ENCODE peak calls at places on chromosomes 11 and 22, in seven cellular contexts. T is HCT116, W is transverse colon, I is HL-60, O is esophagus muscularis mucosa, D is breast epithelium, L is H1. A is an unnamed sample.

GRCh38 chr11:126079640-126080205 is 17.1 kb upstream of the CDON start:
- DNase-seq in W (no peak), I (no peak), D (no peak), L (no peak), T (no peak), O (no peak), A (no peak)

GRCh38 chr11:110077866-110078325 is 15.3 kb upstream of the ZC3H12C start:
- DNase-seq in O (no peak), D (no peak), W (no peak), T (no peak), L (no peak), I (no peak), A (no peak)

GRCh38 chr11:117070016-117070415 is 28.2 kb downstream of the SIK3 start:
- DNase-seq in O (no peak), T (no peak), D (no peak), I (peak), L (no peak), W (no peak), A (no peak)

GRCh38 chr11:88484873-88485621 is 147.5 kb upstream of the CTSC start:
- DNase-seq in T (peak), O (no peak), D (no peak), W (peak), L (no peak), I (peak), A (no peak)

GRCh38 chr11:76277298-76278175 is 71.2 kb upstream of the WNT11 start:
- DNase-seq in D (no peak), O (no peak), T (no peak), I (no peak), L (no peak), W (no peak), A (no peak)

GRCh38 chr11:26847459-26847858 is 125.6 kb upstream of the SLC5A12 start:
- DNase-seq in T (no peak), D (no peak), O (no peak), I (no peak), L (no peak), W (no peak), A (peak)

GRCh38 chr11:119856681-119857485 is 127.9 kb upstream of the NECTIN1 start:
- DNase-seq in O (no peak), L (no peak), I (no peak), W (no peak), D (no peak), T (no peak), A (no peak)

GRCh38 chr11:69841859-69842698 is 22.9 kb upstream of the FGF3 start:
- DNase-seq in T (peak), I (no peak), W (no peak), O (no peak), L (no peak), D (no peak), A (no peak)

GRCh38 chr11:27241316-27242122 is 121.5 kb downstream of the CCDC34 start:
- DNase-seq in W (no peak), D (no peak), T (no peak), L (no peak), O (no peak), I (no peak), A (no peak)

GRCh38 chr11:69692422-69692821 is 11.4 kb downstream of the FGF19 start:
- DNase-seq in T (no peak), I (no peak), L (no peak), D (no peak), W (no peak), O (no peak), A (no peak)

GRCh38 chr11:132451942-132452601 is 1080.2 kb downstream of the OPCML start:
- DNase-seq in T (no peak), I (no peak), W (no peak), O (no peak), L (peak), D (no peak), A (no peak)

DNA sequence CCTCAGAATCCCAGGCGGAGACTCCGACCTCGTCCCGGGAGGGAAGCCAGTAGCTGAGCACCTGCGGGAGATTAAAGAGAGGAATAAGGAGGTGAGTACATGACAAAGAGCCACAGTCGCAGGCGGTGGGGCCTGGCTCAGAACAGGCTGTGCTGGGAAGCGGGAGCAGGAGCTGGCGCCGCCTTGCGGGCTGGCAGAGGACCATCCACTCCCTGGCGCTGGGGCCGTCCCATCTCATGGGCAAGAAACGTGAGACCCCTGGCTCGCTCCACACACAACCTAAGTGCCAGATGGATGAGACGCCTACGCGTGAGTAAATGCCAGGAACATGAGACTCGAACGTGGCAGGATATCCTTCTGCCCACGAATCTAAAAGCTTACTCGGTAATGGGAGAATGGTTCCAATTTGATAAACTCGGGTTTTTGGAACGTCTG is 6.3 kb downstream of the CEND1 start:
- DNase-seq in O (no peak), W (peak), T (peak), L (peak), D (peak), I (no peak), A (peak)
- TF ChIP-seq POLR2AphosphoS5 in O (peak), W (peak), T (peak), L (peak), D (peak), I (peak), A (no peak)

GRCh38 chr11:114094516-114094915 is 35.0 kb downstream of the ZBTB16 start:
- DNase-seq in I (no peak), O (no peak), T (no peak), L (no peak), W (no peak), D (no peak), A (no peak)

GRCh38 chr11:114092953-114093352 is 33.4 kb downstream of the ZBTB16 start:
- DNase-seq in W (no peak), D (no peak), O (no peak), T (no peak), I (no peak), L (no peak), A (peak)

GRCh38 chr11:114092478-114092877 is 33.0 kb downstream of the ZBTB16 start:
- DNase-seq in W (no peak), L (no peak), T (no peak), I (no peak), O (no peak), D (no peak), A (no peak)

GRCh38 chr11:114098927-114099326 is 39.4 kb downstream of the ZBTB16 start:
- DNase-seq in O (no peak), D (no peak), L (no peak), I (no peak), W (no peak), T (no peak), A (no peak)

GRCh38 chr11:114095899-114096298 is 36.4 kb downstream of the ZBTB16 start:
- DNase-seq in L (no peak), I (no peak), O (no peak), W (no peak), D (no peak), T (no peak), A (no peak)
- TF ChIP-seq POLR2AphosphoS5 in L (no peak), I (no peak), O (no peak), W (no peak), D (no peak), T (no peak), A (no peak)

GRCh38 chr22:36817429-36817783 is 571 bp upstream of the PVALB start:
- DNase-seq in D (no peak), O (no peak), I (no peak), T (no peak), W (no peak), L (no peak), A (no peak)
- TF ChIP-seq POLR2AphosphoS5 in D (no peak), O (no peak), I (no peak), T (no peak), W (no peak), L (no peak), A (no peak)

GRCh38 chr22:17777005-17777716 is 2.9 kb upstream of the BID start:
- DNase-seq in L (no peak), W (peak), O (no peak), D (no peak), T (no peak), I (no peak), A (peak)
- TF ChIP-seq POLR2AphosphoS5 in L (no peak), W (no peak), O (no peak), D (no peak), T (no peak), I (peak), A (no peak)

GRCh38 chr11:106012744-106013143 is 9.3 kb downstream of the MSANTD4 start:
- DNase-seq in D (no peak), T (no peak), L (no peak), O (no peak), I (no peak), W (no peak), A (no peak)
- TF ChIP-seq POLR2AphosphoS5 in D (no peak), T (no peak), L (no peak), O (no peak), I (no peak), W (no peak), A (no peak)

GRCh38 chr11:115502636-115503082 is 1.6 kb downstream of the CADM1 start:
- DNase-seq in T (no peak), O (no peak), L (no peak), D (no peak), I (no peak), W (no peak), A (no peak)

GRCh38 chr11:115503886-115504278 is 333 bp downstream of the CADM1 start:
- DNase-seq in O (no peak), T (no peak), L (no peak), W (no peak), I (no peak), D (no peak), A (no peak)

GRCh38 chr11:115503083-115503885 is 931 bp downstream of the CADM1 start:
- DNase-seq in T (no peak), D (peak), O (no peak), L (no peak), I (no peak), W (peak), A (peak)

GRCh38 chr11:115505165-115505564 is 950 bp upstream of the CADM1 start:
- DNase-seq in D (no peak), T (no peak), O (no peak), L (no peak), W (no peak), I (no peak), A (no peak)

DNA sequence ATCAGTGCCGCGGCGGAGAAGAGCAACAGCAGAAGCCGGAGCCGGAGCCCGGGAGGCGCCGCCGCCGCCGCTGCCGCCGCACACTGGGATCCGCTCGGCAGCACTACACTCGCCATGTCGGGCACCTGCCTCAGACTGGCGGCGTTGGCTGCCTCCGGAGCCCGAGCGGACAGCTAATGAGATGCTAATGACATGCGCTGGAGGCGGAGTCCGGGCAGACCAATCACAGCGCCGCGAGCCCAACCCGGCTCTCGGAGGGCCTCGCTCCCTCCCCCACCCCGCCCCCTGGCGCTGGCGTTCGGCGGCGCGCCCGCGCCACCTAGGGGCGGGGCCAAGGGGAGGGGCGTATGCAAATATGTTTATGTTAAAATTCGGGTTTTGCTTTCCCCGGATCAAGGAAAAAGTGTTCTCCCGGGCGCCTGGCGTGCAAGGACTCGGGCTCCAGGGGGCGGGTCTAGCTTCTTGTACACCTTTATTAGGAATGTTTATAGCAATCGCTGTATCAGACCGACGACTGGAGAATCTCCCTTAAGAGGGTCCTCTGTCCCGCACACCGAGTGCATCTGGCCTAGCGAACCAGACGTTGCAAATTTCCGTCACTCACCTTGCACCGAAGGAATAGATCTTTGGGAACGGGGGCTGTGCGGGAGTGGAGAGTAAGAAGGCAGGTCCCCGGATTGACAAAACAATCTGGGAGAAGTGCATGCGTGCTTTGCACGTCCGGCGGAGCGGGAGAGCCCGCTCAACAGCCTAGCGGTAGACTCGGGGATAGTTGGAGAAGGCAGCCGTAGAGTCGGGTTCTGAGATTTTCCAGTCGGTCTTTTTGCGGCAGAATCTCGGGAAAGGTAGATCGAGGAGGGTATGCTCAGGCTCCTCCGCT is at the start of gene CADM1:
- DNase-seq in D (peak), T (no peak), W (peak), I (peak), O (no peak), L (peak), A (peak)
- TF ChIP-seq POLR2AphosphoS5 in D (peak), T (no peak), W (peak), I (no peak), O (peak), L (peak), A (peak)

DNA sequence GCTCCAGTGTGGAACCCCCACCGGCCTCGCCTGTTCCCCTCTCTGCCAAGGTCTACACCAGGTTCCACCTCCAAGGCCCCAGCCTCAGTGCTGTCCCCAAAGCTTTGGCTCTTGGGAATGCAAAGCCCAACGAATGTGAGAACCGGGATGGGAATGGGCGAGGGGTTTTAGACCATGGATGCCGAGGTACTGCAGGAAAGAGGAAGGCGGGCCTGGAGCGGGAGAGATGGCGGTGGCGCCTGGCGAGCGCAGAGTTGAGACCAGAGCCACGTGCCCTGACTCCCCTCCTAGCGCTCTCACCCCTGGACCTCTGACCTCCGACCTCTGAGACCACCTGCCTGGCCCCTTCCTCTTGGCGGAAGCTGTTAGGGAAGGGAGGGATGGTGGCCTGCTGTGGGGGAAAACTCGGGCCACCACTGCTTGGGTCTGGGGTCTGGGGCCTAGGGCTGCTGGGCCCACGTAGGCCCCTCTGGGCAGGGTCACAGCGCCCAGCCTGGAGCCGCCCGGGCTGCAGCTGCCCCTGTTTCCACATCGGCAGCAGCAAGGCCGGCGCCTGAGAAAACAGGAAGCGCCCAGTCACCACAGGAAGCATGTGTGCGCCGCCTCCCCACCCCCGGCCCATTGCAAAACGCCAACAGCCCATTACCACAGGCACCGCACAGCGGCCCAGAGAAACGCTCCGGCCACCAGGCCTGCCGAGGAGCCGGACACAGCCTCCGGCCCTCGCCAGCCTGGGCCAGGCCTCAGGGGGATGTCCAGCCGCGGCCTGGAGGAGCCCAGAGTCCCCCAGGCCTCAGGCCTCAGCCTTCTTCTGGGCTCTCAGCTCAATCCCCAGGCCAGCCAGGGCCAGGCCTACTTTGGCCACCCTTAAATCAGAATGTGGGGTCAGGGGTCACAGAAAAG is 13.8 kb upstream of the SLC39A13 start:
- DNase-seq in O (no peak), D (no peak), T (no peak), W (peak), I (peak), L (no peak), A (peak)
- TF ChIP-seq POLR2AphosphoS5 in O (peak), D (no peak), T (no peak), W (no peak), I (peak), L (no peak), A (peak)

GRCh38 chr22:28141614-28142013 is 222.6 kb upstream of the PITPNB start:
- DNase-seq in D (no peak), L (no peak), I (no peak), W (no peak), O (no peak), T (no peak), A (no peak)

GRCh38 chr22:28143206-28143605 is 224.2 kb upstream of the PITPNB start:
- DNase-seq in L (no peak), I (no peak), O (no peak), W (no peak), T (no peak), D (no peak), A (no peak)

GRCh38 chr22:28143961-28144745 is 225.1 kb upstream of the PITPNB start:
- DNase-seq in I (no peak), T (no peak), L (no peak), D (no peak), O (no peak), W (no peak), A (no peak)

GRCh38 chr22:28139993-28140392 is 220.9 kb upstream of the PITPNB start:
- DNase-seq in T (no peak), I (no peak), L (no peak), O (no peak), D (no peak), W (no peak), A (no peak)

DNA sequence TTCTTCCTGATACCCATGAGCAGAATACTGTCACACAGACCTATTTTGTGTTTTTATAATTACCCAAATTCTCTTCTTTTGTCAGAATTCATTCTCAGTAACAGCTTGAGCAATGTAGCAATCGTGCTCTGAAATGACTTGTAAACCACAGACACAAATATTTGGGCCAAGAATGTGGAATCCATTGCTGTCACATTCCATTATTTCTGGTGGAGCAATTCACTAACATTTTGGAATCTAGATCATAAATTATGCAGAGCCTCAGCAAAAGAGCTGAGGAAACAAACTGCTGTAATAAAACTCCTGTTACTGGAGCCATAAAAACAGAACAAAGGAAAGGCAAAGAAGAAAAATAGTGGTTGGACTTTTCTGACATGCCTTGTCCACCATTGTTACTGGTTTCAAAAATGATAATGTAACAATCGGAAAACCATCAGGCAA is 223.3 kb upstream of the PITPNB start:
- DNase-seq in W (no peak), I (no peak), O (no peak), D (no peak), L (no peak), T (no peak), A (no peak)
- TF ChIP-seq POLR2AphosphoS5 in W (peak), I (no peak), O (peak), D (peak), L (no peak), T (no peak), A (peak)